ENCODE peak calls at places on chromosomes 1 and 21, in four cellular contexts. C is HCT116, B is A549, M is Panc1. G is an unnamed sample.

GRCh38 chr1:183318433-183318832 is 99.7 kb downstream of the NMNAT2 start:
- DNase-seq in C (no peak), B (peak; percentile 77), M (peak; percentile 27), G (no peak)

GRCh38 chr1:212218911-212219310 is 66.3 kb upstream of the PPP2R5A start:
- DNase-seq in C (no peak), B (no peak), M (no peak), G (no peak)

GRCh38 chr1:18079941-18080340 is 27.7 kb upstream of the IGSF21 start:
- DNase-seq in C (no peak), B (no peak), M (no peak), G (no peak)

GRCh38 chr1:200979574-200980451 is 43.7 kb downstream of the KIF21B start:
- DNase-seq in C (peak; percentile 12), B (peak; percentile 57), M (no peak), G (peak; percentile 72)

GRCh38 chr1:50427086-50427817 is 4.0 kb upstream of the DMRTA2 start:
- DNase-seq in C (no peak), B (no peak), M (no peak), G (no peak)

GRCh38 chr1:39044762-39045161 is 18.6 kb downstream of the NDUFS5 start:
- DNase-seq in C (no peak), B (no peak), M (no peak), G (peak; percentile 21)

GRCh38 chr1:31007462-31007991 is 58.0 kb downstream of the PUM1 start:
- DNase-seq in C (no peak), B (no peak), M (no peak), G (no peak)

GRCh38 chr1:79808816-79809475 is 802.4 kb upstream of the ADGRL4 start:
- DNase-seq in C (no peak), B (no peak), M (no peak), G (no peak)

GRCh38 chr1:179883739-179884138 is 1.7 kb downstream of the TOR1AIP1 start:
- DNase-seq in C (no peak), B (no peak), M (no peak), G (peak; percentile 15)

GRCh38 chr1:22418352-22418751 is 33.3 kb upstream of the ZBTB40 start:
- DNase-seq in C (no peak), B (no peak), M (no peak), G (no peak)

GRCh38 chr1:33161061-33161681 is 20.7 kb downstream of the TRIM62 start:
- DNase-seq in C (no peak), B (no peak), M (no peak), G (no peak)

GRCh38 chr1:39398278-39399010 is 93.0 kb upstream of the BMP8A start:
- DNase-seq in C (peak; percentile 98), B (peak; percentile 93), M (peak; percentile 95), G (peak; percentile 58)

GRCh38 chr21:39318091-39318959 is 4.9 kb upstream of the BRWD1 start:
- DNase-seq in C (no peak), B (no peak), M (no peak), G (no peak)

GRCh38 chr1:27416387-27417111 is 24.1 kb downstream of the GPR3 start:
- DNase-seq in C (peak; percentile 55), B (peak; percentile 52), M (no peak), G (peak; percentile 75)

GRCh38 chr1:150537732-150538684 is 11.2 kb upstream of the ADAMTSL4 start:
- DNase-seq in C (no peak), B (no peak), M (no peak), G (no peak)

GRCh38 chr1:38026592-38027200 is 14.2 kb downstream of the UTP11 start:
- DNase-seq in C (no peak), B (peak; percentile 50), M (no peak), G (no peak)

GRCh38 chr1:218636548-218636947 is 291.4 kb downstream of the TGFB2 start:
- DNase-seq in C (no peak), B (no peak), M (no peak), G (no peak)

GRCh38 chr1:21764615-21765423 is 18.1 kb downstream of the USP48 start:
- DNase-seq in C (no peak), B (peak; percentile 77), M (no peak), G (no peak)

GRCh38 chr1:219220945-219221344 is 47.3 kb downstream of the LYPLAL1 start:
- DNase-seq in C (no peak), B (peak; percentile 20), M (no peak), G (no peak)

GRCh38 chr21:20661745-20662470 is 336.3 kb upstream of the NCAM2 start:
- DNase-seq in C (no peak), B (no peak), M (no peak), G (no peak)

GRCh38 chr1:225454067-225454618 is 26.3 kb upstream of the LBR start:
- DNase-seq in C (no peak), B (peak; percentile 71), M (no peak), G (no peak)
- TF ChIP-seq REST in C (no peak), B (no peak), M (no peak), G (no peak)

GRCh38 chr1:20483098-20483832 is 2.7 kb downstream of the CAMK2N1 start:
- DNase-seq in C (no peak), B (no peak), M (no peak), G (no peak)

GRCh38 chr1:20484526-20485462 is 1.2 kb downstream of the CAMK2N1 start:
- DNase-seq in C (no peak), B (no peak), M (no peak), G (no peak)

GRCh38 chr1:20485527-20486456 is at the start of gene CAMK2N1:
- DNase-seq in C (no peak), B (peak; percentile 64), M (no peak), G (no peak)

GRCh38 chr1:20481643-20482498 is 4.1 kb downstream of the CAMK2N1 start:
- DNase-seq in C (no peak), B (no peak), M (no peak), G (no peak)

GRCh38 chr1:20483833-20484525 is 2.0 kb downstream of the CAMK2N1 start:
- DNase-seq in C (no peak), B (peak; percentile 43), M (no peak), G (no peak)
- TF ChIP-seq REST in C (no peak), B (no peak), M (no peak), G (no peak)

DNA sequence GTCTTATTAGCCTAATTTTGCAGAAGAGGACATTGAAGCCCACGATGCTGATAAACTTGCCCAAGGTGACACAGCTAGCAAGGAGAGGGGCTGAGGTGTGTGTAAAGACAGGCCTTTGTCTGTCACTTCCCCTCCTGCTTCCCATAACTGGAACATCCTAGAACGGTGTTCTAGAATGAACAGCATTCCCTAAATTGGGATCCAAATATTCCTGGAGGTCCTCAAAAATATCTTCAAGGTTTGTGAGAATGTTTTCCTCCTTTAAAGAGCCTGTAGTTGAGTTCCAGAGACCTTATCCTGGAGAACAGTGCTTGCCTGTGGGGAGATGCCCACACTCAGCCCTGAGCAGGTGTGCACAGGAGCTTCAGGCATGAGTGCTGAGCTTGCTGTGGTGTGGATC is 41.5 kb upstream of the SAMD13 start:
- DNase-seq in C (no peak), B (no peak), M (no peak), G (no peak)
- TF ChIP-seq REST in C (no peak), B (no peak), M (no peak), G (no peak)

DNA sequence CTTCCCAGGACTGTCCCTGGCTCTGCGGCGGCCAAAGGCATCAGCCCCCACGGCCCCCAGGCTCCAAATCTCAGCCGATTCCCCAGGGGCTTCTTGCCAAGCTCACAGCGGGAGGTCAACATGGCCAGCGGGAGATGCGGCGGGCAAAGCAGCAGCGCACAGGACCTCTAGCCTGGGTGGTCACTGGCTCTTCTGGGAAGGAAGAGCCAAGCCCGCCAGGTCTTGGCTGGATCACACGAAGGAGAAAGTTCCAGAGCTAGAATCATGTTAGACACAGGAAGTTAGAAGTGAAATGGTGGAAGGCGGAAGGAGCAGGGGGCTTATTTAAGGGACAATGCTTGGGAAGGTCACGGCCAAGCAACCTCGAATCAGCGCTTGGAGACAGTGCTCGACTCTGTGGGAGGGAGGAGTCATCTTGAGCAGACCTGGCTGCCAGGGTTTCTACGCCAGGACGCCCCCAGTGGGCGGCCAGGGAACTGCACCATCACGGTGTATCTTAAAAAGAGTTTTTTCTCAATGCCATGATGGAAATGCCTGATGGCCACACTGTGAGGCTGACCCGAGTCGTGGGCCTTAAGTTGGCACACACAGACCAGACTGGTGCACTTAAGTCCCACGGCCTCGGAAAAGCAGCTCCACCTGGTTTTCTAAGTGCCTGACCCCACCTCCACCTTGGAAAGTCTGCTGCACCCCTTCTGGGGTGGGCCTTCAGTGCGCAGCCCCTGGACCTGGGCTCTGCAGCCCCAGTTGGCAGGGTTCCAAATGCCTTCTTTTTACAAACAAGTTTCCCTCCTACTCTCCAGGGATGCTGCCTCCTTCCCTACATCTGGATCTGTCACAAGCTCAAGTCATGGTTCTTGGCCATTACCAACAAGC is 29.3 kb downstream of the SLC66A1 start:
- DNase-seq in C (peak; percentile 62), B (peak; percentile 74), M (peak; percentile 45), G (peak; percentile 64)
- TF ChIP-seq REST in C (no peak), B (no peak), M (no peak), G (no peak)

DNA sequence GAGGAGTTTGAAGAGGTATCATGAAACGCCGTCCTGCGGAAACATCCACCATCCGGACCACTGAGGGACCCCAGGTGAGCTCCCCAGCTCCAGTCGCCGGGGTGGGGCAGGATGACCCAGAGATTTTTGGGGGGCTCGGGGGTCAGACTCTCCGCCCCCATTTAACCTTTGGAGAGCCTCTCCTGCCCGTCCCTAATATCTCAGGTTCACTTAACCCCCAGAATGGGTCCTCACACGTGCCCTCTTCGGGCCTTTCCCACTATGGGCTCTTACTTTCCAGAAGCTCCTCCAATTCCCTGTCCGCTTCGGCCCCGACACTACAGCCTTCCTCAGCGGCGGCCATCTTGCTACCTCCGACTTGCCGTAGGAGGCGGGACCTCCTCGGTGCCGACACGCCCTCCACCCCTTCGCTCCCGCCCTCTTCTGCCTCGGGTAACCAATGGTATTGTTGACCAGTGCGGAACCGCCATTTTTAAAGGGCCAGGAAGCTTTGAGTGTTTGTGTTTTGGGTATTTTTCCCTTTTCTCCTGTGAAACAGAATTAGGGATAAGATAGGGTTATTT is at the start of gene PEX19:
- DNase-seq in C (peak; percentile 84), B (peak; percentile 95), M (no peak), G (peak; percentile 84)
- TF ChIP-seq REST in C (no peak), B (no peak), M (peak; percentile 45), G (no peak)

GRCh38 chr1:77322061-77322900 is 40.5 kb downstream of the AK5 start:
- DNase-seq in C (peak; percentile 51), B (peak; percentile 87), M (peak; percentile 82), G (no peak)
- TF ChIP-seq REST in C (no peak), B (no peak), M (no peak), G (no peak)

DNA sequence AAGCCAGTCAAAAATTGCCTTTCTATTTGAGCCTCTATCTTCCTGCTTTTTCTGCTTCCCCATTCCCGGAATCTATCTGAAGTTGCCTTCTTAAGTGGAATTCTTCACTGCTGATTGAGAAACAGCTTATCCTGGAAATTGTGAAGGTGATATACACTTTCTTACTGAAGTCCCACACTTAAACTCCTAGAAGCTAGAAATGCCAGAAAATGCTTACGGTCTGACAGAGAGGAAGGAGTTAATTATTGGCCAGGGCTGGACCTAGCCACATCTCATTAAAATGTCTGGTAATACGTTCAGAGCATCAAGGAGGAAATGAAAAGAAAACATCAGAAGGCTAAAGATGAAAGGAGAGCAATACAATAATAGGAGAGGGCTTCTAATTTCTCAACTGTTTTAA is 292.5 kb upstream of the SNX7 start:
- DNase-seq in C (no peak), B (no peak), M (no peak), G (no peak)
- TF ChIP-seq REST in C (no peak), B (no peak), M (no peak), G (no peak)